ENCODE peak calls at places on chromosomes 13 and 19, in eight cellular contexts. N is neural progenitor cell, I is GM12865, Z is fibroblast of pulmonary artery, R is HAP-1, A is astrocyte of the spinal cord, X is cardiac muscle cell, Y is AG10803. W is an unnamed sample.

GRCh38 chr13:80180745-80181144 is 160.2 kb downstream of the SPRY2 start:
- DNase-seq in N (no peak), I (no peak), Z (no peak), R (no peak), A (no peak), X (no peak), Y (no peak), W (no peak)

GRCh38 chr13:68719815-68720214 is 1387.8 kb upstream of the ATXN8OS start:
- DNase-seq in N (no peak), I (no peak), Z (no peak), R (no peak), A (no peak), X (no peak), Y (no peak), W (no peak)

GRCh38 chr19:1449467-1450442 is at the start of gene APC2:
- DNase-seq in N (peak), I (no peak), Z (no peak), R (peak), A (peak), X (peak), Y (peak), W (no peak)

GRCh38 chr19:17579523-17580244 is 24.2 kb downstream of the COLGALT1 start:
- DNase-seq in N (peak), I (peak), Z (peak), R (peak), A (peak), X (peak), Y (peak), W (peak)

GRCh38 chr13:73618275-73618865 is 515.8 kb downstream of the KLF12 start:
- DNase-seq in N (no peak), I (no peak), Z (no peak), R (no peak), A (no peak), X (no peak), Y (no peak), W (no peak)

GRCh38 chr19:58305932-58306323 is 751 bp downstream of the ERVK3-1 start:
- DNase-seq in N (no peak), I (peak), Z (peak), R (no peak), A (peak), X (no peak), Y (no peak), W (peak)

GRCh38 chr19:42313096-42313839 is at the start of gene TMEM145:
- DNase-seq in N (peak), I (peak), Z (peak), R (peak), A (no peak), X (peak), Y (peak), W (peak)

GRCh38 chr13:77415253-77416127 is 88.6 kb upstream of the MYCBP2 start:
- DNase-seq in N (no peak), I (peak), Z (no peak), R (no peak), A (no peak), X (no peak), Y (no peak), W (no peak)

GRCh38 chr13:25375727-25376358 is 4.1 kb downstream of the ATP8A2 start:
- DNase-seq in N (peak), I (peak), Z (peak), R (peak), A (peak), X (peak), Y (peak), W (peak)

GRCh38 chr19:6223461-6224307 is 56.1 kb downstream of the MLLT1 start:
- DNase-seq in N (no peak), I (no peak), Z (no peak), R (no peak), A (no peak), X (no peak), Y (no peak), W (no peak)

GRCh38 chr13:111046590-111047141 is 68.4 kb upstream of the ARHGEF7 start:
- DNase-seq in N (no peak), I (peak), Z (peak), R (no peak), A (peak), X (no peak), Y (peak), W (peak)

GRCh38 chr19:15926484-15926883 is 7.8 kb downstream of the CYP4F11 start:
- DNase-seq in N (no peak), I (no peak), Z (no peak), R (no peak), A (no peak), X (no peak), Y (no peak), W (no peak)

GRCh38 chr13:98141938-98142426 is 912 bp upstream of the FARP1 start:
- DNase-seq in N (peak), I (peak), Z (no peak), R (no peak), A (no peak), X (no peak), Y (peak), W (no peak)
- H3K4me3 ChIP-seq in N (peak), I (peak), Z (peak), R (peak), A (peak), X (peak), Y (peak), W (no peak)

GRCh38 chr13:52051400-52051799 is 26.9 kb downstream of the UTP14C start:
- DNase-seq in N (no peak), I (no peak), Z (no peak), R (no peak), A (no peak), X (no peak), Y (no peak), W (no peak)

GRCh38 chr13:52047463-52047862 is 23.0 kb downstream of the UTP14C start:
- DNase-seq in N (no peak), I (no peak), Z (no peak), R (no peak), A (no peak), X (no peak), Y (no peak), W (no peak)

GRCh38 chr13:52048516-52048915 is 24.0 kb downstream of the UTP14C start:
- DNase-seq in N (no peak), I (no peak), Z (peak), R (no peak), A (peak), X (no peak), Y (peak), W (peak)

GRCh38 chr13:52053460-52053859 is 29.0 kb downstream of the UTP14C start:
- DNase-seq in N (no peak), I (no peak), Z (no peak), R (no peak), A (no peak), X (no peak), Y (peak), W (no peak)
- H3K4me3 ChIP-seq in N (no peak), I (no peak), Z (no peak), R (no peak), A (no peak), X (no peak), Y (no peak), W (no peak)

GRCh38 chr19:56837892-56838679 is 2.4 kb downstream of the PEG3 start:
- DNase-seq in N (no peak), I (no peak), Z (peak), R (no peak), A (peak), X (no peak), Y (no peak), W (peak)
- H3K4me3 ChIP-seq in N (no peak), I (no peak), Z (peak), R (no peak), A (peak), X (no peak), Y (no peak), W (peak)

GRCh38 chr13:38941353-38941945 is 49.2 kb downstream of the STOML3 start:
- DNase-seq in N (no peak), I (no peak), Z (peak), R (no peak), A (peak), X (no peak), Y (peak), W (no peak)
- H3K4me3 ChIP-seq in N (no peak), I (no peak), Z (no peak), R (no peak), A (no peak), X (no peak), Y (no peak), W (no peak)

GRCh38 chr19:45636275-45636674 is 2.9 kb downstream of the EML2 start:
- DNase-seq in N (no peak), I (no peak), Z (no peak), R (no peak), A (no peak), X (no peak), Y (no peak), W (no peak)

GRCh38 chr19:45640849-45641273 is 1.7 kb upstream of the EML2 start:
- DNase-seq in N (peak), I (peak), Z (no peak), R (no peak), A (no peak), X (peak), Y (no peak), W (no peak)

GRCh38 chr19:45636902-45637301 is 2.3 kb downstream of the EML2 start:
- DNase-seq in N (no peak), I (no peak), Z (no peak), R (no peak), A (no peak), X (no peak), Y (no peak), W (no peak)

GRCh38 chr19:45638930-45639729 is at the start of gene EML2:
- DNase-seq in N (peak), I (peak), Z (no peak), R (peak), A (peak), X (peak), Y (peak), W (no peak)

DNA sequence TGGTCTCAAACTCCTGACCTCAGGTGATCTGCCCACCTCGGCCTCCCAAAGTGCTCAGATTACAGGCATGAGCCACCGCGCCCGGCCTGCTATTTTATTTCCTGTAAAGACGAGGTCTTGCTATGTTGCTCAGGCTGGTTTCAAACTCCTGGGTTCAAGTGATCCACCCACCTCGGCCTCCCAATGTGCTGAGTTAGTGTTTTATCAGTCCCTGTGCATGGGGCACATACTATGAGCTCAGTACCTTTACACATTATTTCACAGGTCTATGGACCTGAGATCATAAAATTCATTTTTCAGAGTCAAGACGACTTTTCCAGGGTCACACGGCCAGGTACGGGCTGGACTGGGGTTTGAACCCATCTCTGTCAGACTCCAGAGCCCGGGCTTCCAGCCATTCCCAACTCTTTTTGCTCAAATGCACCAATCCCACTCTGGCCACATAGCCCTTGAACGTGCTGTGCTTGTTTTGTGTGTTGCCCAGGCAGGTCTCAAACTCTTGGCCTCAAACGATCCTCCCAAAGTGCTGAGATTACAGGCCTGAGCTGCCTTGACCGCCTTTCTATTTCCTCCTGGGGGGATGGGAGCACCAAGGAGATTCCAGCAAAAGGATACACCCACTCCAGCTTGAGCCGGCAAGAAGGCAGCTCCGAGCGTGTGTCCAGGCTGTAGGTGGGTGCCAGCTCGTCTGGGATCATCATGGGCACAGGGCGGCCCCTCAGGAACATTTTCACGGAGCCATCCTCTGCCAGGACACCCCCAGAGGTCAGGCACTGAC is 1.1 kb downstream of the EML2 start:
- DNase-seq in N (no peak), I (no peak), Z (peak), R (peak), A (no peak), X (no peak), Y (peak), W (peak)
- H3K4me3 ChIP-seq in N (peak), I (peak), Z (peak), R (peak), A (peak), X (peak), Y (peak), W (peak)

GRCh38 chr19:50776131-50776530 is 5.9 kb downstream of the GPR32 start:
- DNase-seq in N (no peak), I (no peak), Z (no peak), R (no peak), A (no peak), X (no peak), Y (no peak), W (no peak)

GRCh38 chr19:50777830-50778303 is 7.6 kb downstream of the GPR32 start:
- DNase-seq in N (peak), I (no peak), Z (peak), R (peak), A (no peak), X (peak), Y (peak), W (peak)

GRCh38 chr19:50778906-50779430 is 8.7 kb downstream of the GPR32 start:
- DNase-seq in N (peak), I (no peak), Z (no peak), R (no peak), A (no peak), X (no peak), Y (no peak), W (no peak)

GRCh38 chr19:50779504-50780457 is 9.5 kb downstream of the GPR32 start:
- DNase-seq in N (no peak), I (no peak), Z (no peak), R (no peak), A (no peak), X (no peak), Y (no peak), W (no peak)

GRCh38 chr19:50777261-50777660 is 7.0 kb downstream of the GPR32 start:
- DNase-seq in N (no peak), I (no peak), Z (no peak), R (no peak), A (no peak), X (no peak), Y (no peak), W (no peak)
- H3K4me3 ChIP-seq in N (no peak), I (no peak), Z (no peak), R (no peak), A (no peak), X (no peak), Y (no peak), W (no peak)

W was measured in fibroblast of mammary gland.